ENCODE peak calls at places on chromosomes 7 and 10, in nine cellular contexts. X is transverse colon, E is suprapubic skin, W is A549, K is tibial nerve, N is ovary, C is GM12878, O is K562, M is H1. Q is an unnamed sample.

GRCh38 chr7:69349291-69349690 is 249.0 kb upstream of the AUTS2 start:
- DNase-seq in X (no peak), E (no peak), W (no peak), K (no peak), N (no peak), C (no peak), O (no peak), M (peak; percentile 9), Q (no peak)

GRCh38 chr10:58529077-58529728 is 16.5 kb downstream of the BICC1 start:
- DNase-seq in X (no peak), E (no peak), W (no peak), K (no peak), N (no peak), C (no peak), O (no peak), M (no peak), Q (no peak)

GRCh38 chr10:49652416-49653385 is 26.8 kb upstream of the C10orf53 start:
- DNase-seq in X (no peak), E (peak; percentile 58), W (no peak), K (no peak), N (no peak), C (no peak), O (no peak), M (no peak), Q (peak; percentile 72)

GRCh38 chr10:21452203-21452602 is 73.3 kb downstream of the SKIDA1 start:
- DNase-seq in X (no peak), E (no peak), W (no peak), K (no peak), N (no peak), C (no peak), O (no peak), M (no peak), Q (no peak)

GRCh38 chr10:121831777-121832176 is 96.1 kb downstream of the ATE1 start:
- DNase-seq in X (no peak), E (no peak), W (no peak), K (no peak), N (no peak), C (no peak), O (no peak), M (no peak), Q (no peak)

GRCh38 chr7:74253975-74254857 is at the start of gene RFC2:
- DNase-seq in X (peak; percentile 98), E (peak; percentile 97), W (peak; percentile 97), K (peak; percentile 92), N (peak; percentile 99), C (peak; percentile 96), O (peak; percentile 99), M (peak; percentile 79), Q (peak; percentile 99)

GRCh38 chr10:50063100-50063499 is 4.7 kb upstream of the WASHC2A start:
- DNase-seq in X (no peak), E (no peak), W (no peak), K (no peak), N (no peak), C (no peak), O (peak; percentile 14), M (no peak), Q (no peak)

GRCh38 chr7:128831178-128831993 is 1.2 kb downstream of the FLNC start:
- DNase-seq in X (peak; percentile 46), E (no peak), W (no peak), K (no peak), N (peak; percentile 59), C (no peak), O (peak; percentile 91), M (no peak), Q (no peak)

GRCh38 chr10:88865281-88865876 is 13.7 kb upstream of the ANKRD22 start:
- DNase-seq in X (no peak), E (no peak), W (peak; percentile 17), K (no peak), N (no peak), C (no peak), O (no peak), M (no peak), Q (no peak)

GRCh38 chr7:510782-511281 is 8.8 kb downstream of the PDGFA start:
- DNase-seq in X (no peak), E (no peak), W (no peak), K (no peak), N (no peak), C (no peak), O (no peak), M (no peak), Q (no peak)

GRCh38 chr10:88474884-88475844 is 108.0 kb downstream of the RNLS start:
- DNase-seq in X (no peak), E (no peak), W (no peak), K (no peak), N (no peak), C (no peak), O (no peak), M (no peak), Q (no peak)

GRCh38 chr10:48608279-48608681 is 3.4 kb upstream of the ARHGAP22 start:
- DNase-seq in X (peak; percentile 39), E (peak; percentile 50), W (peak; percentile 57), K (no peak), N (no peak), C (peak; percentile 48), O (peak; percentile 77), M (peak; percentile 43), Q (peak; percentile 77)

GRCh38 chr7:76392531-76393115 is 16.9 kb downstream of the SSC4D start:
- DNase-seq in X (no peak), E (no peak), W (no peak), K (no peak), N (no peak), C (no peak), O (no peak), M (no peak), Q (no peak)

GRCh38 chr7:41584746-41585145 is 118.1 kb downstream of the INHBA start:
- DNase-seq in X (no peak), E (no peak), W (no peak), K (no peak), N (no peak), C (no peak), O (no peak), M (no peak), Q (no peak)

DNA sequence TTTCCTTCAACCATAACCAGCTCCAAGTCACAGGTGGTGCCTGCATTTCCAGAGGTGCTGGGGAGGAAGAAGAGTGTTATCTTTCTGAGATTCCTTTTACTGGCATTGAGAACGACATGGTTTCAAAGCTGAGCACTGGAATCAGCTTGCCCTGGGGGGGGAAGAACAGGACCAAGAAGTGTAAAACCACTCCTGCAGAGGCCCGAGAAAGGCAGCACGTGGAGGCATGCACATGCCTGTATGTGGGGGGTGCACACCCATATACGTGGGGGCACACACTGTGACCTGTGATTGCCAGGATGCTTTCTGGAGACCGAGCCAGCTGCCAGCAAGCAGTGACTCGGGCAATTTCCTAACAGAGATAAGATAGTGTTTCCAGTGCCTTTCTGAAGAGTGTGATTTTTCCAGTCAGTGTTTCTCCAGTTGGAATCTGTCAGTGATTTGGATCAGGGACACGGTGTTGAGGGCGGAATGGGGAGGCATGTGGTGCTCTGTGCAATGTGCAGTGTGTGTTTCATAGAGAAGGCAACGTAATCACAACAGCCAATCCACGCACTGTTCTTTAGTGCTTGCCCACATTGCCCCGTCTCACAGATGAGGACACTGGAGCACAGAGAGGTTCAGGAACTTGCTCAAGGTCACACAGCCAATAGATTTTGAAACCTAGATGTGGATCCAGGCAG is 4.2 kb downstream of the LRRC27 start:
- DNase-seq in X (no peak), E (no peak), W (no peak), K (no peak), N (no peak), C (no peak), O (no peak), M (no peak), Q (no peak)
- TF ChIP-seq POLR2A in X (no peak), E (no peak), W (no peak), K (no peak), N (no peak), C (no peak), O (no peak), M (no peak), Q (no peak)

GRCh38 chr7:133941496-133941895 is 185.6 kb upstream of the LRGUK start:
- DNase-seq in X (no peak), E (no peak), W (no peak), K (no peak), N (no peak), C (no peak), O (no peak), M (no peak), Q (no peak)
- TF ChIP-seq EP300 in X (no peak), E (no peak), W (no peak), K (no peak), N (no peak), C (no peak), O (no peak), M (no peak), Q (no peak)

DNA sequence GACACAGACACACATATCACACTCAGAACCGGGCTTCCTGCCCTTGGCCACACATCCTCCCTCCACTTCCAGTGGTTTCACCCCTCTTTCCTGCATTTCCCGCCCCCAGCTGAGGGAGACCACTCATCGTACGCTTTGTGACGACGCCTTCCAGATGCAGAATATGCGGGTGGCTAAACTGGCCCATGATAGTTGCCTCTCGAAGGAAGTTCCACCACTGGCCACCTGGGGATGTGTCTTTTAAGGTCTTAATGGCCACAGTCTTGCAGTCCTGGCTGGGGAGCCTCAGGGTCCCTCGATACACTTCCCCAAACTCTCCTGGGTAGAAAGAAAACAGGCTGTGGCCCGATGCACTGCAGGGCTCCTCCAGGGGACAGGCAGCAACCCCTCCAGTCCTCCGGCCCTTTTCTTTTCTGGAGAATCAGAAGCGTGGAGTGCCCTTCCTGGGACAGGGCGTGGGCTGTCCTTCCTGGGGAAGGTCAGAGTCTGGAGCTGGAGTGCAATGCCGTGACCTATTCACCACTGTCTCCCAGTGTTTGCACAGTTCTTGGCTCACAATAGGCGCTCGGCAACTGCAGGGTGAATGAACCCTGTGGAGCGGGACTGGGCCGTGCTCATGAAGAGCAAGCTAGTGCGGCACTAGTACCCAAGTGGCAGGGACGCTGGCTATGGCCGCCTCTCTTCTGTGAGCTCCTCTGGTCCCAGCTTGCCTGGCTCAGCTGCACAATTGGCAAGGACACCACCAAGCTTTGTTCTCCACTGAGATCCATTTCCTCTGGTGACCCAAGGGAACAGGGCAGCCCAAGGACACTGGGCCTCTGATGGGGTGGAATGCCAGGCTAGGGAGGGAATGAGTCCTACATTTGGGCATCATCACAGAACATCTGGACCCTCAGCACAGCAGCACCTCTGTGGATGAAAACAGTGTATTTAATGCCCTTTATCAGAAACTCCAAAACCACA is 13.2 kb downstream of the EPHA1 start:
- DNase-seq in X (no peak), E (no peak), W (no peak), K (no peak), N (no peak), C (no peak), O (peak; percentile 64), M (no peak), Q (no peak)
- TF ChIP-seq POLR2A in X (no peak), E (no peak), W (no peak), K (no peak), N (no peak), C (no peak), O (no peak), M (no peak), Q (no peak)

DNA sequence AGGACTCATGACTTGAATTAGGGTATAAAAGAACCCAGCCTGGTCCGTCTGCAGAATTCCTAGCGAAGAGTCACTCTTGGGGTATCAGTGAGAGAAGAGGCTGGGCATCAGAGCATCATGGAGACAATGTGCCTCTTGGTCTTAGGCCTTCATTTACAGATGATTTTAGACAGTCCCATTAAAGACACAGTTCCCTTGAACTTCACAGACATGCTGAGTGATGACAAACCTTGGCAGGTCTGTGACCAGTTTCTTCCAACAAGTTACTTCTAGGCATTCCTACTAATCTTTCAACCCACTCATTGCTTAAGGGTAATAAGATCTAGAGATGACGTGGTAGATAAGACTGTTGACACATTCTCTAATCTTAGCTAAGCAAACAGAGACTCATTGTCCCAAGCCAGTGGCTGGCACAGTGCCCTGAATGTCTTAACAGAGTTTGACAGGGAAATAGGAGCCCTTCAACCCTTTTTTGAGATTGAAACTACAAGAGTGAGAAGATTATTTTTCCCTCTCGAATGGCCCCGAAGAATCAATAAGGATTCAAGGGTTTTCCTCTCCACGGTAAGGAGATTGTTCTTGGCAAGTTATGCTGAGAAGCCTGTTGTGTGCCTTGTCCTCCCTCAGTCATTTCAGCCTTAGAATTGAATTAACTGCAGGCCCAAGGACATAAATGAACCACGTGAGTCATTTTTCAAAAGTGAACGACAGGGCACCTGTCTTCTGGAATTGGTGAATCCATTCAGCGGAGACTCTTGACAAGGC is 281.1 kb downstream of the CCDC3 start:
- DNase-seq in X (peak; percentile 92), E (peak; percentile 91), W (peak; percentile 92), K (peak; percentile 86), N (no peak), C (no peak), O (no peak), M (no peak), Q (no peak)
- TF ChIP-seq EP300 in X (no peak), E (no peak), W (peak; percentile 71), K (no peak), N (no peak), C (no peak), O (no peak), M (no peak), Q (no peak)